ENCODE peak calls at places on chromosomes 13 and 19, in five cellular contexts. One of them, this sample, is unnamed.

GRCh38 chr19:39498262-39499081 is at the start of gene DLL3:
- DNase-seq in DND-41: peak
- DNase-seq in WTC11: peak
- DNase-seq in CD4-positive, alpha-beta T cell: no peak
- DNase-seq in heart right ventricle: no peak
- DNase-seq in this sample: peak

GRCh38 chr19:28727133-28727834 is 485.7 kb downstream of the UQCRFS1 start:
- DNase-seq in WTC11: peak
- DNase-seq in DND-41: no peak
- DNase-seq in heart right ventricle: peak
- DNase-seq in CD4-positive, alpha-beta T cell: peak
- DNase-seq in this sample: peak

GRCh38 chr19:405138-405965 is 3.6 kb downstream of the C2CD4C start:
- DNase-seq in WTC11: no peak
- DNase-seq in DND-41: no peak
- DNase-seq in heart right ventricle: no peak
- DNase-seq in CD4-positive, alpha-beta T cell: no peak
- DNase-seq in this sample: peak

GRCh38 chr13:35978607-35979316 is 152.4 kb downstream of the DCLK1 start:
- DNase-seq in WTC11: peak
- DNase-seq in DND-41: peak
- DNase-seq in heart right ventricle: no peak
- DNase-seq in CD4-positive, alpha-beta T cell: no peak
- DNase-seq in this sample: no peak

GRCh38 chr19:14112051-14112808 is 5.3 kb downstream of the PRKACA start:
- DNase-seq in CD4-positive, alpha-beta T cell: no peak
- DNase-seq in DND-41: no peak
- DNase-seq in heart right ventricle: peak
- DNase-seq in WTC11: no peak
- DNase-seq in this sample: no peak

GRCh38 chr19:45848922-45849321 is 14.0 kb downstream of the SYMPK start:
- DNase-seq in DND-41: no peak
- DNase-seq in CD4-positive, alpha-beta T cell: no peak
- DNase-seq in WTC11: no peak
- DNase-seq in heart right ventricle: no peak
- DNase-seq in this sample: no peak

GRCh38 chr13:94162289-94162688 is 317.2 kb downstream of the DCT start:
- DNase-seq in WTC11: no peak
- DNase-seq in heart right ventricle: peak
- DNase-seq in DND-41: no peak
- DNase-seq in CD4-positive, alpha-beta T cell: no peak
- DNase-seq in this sample: no peak

GRCh38 chr13:110541526-110541920 is 20.0 kb downstream of the RAB20 start:
- DNase-seq in heart right ventricle: no peak
- DNase-seq in CD4-positive, alpha-beta T cell: no peak
- DNase-seq in DND-41: no peak
- DNase-seq in WTC11: no peak
- DNase-seq in this sample: no peak

GRCh38 chr19:50008532-50008931 is 16.6 kb downstream of the VRK3 start:
- DNase-seq in CD4-positive, alpha-beta T cell: no peak
- DNase-seq in WTC11: peak
- DNase-seq in heart right ventricle: no peak
- DNase-seq in DND-41: no peak
- DNase-seq in this sample: peak

GRCh38 chr13:97369269-97369893 is 64.6 kb upstream of the RAP2A start:
- DNase-seq in WTC11: no peak
- DNase-seq in DND-41: peak
- DNase-seq in heart right ventricle: no peak
- DNase-seq in CD4-positive, alpha-beta T cell: no peak
- DNase-seq in this sample: no peak

DNA sequence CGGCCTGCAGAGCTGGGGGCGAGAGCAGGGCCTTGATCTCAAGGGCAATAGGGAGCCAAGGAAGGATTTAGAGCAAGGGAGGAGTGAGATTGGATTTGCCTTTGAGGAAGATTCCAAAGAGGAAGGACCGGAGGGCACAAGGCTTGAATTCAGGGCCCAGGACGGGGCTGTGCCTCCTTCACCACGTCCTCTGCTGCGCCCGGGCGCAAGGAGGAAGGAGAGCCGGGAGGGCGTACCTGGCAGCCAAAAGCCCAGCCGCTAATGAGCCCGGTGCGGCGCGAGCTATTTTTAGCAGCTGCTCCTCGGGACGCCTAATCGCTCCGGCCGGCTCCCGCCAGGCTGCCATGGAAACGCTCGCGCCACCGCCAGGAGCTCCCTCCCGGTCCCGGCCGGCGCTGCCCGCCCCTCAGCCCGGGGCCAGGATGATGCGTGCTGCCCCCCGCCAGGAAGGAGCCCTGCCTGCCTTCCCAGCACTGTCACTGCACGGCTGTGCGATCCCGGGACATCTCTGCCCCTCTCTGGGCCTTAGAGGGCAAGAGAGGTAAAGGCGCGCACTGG is 31.3 kb downstream of the TINCR start:
- DNase-seq in DND-41: no peak
- DNase-seq in CD4-positive, alpha-beta T cell: no peak
- DNase-seq in WTC11: peak
- DNase-seq in heart right ventricle: peak
- DNase-seq in this sample: peak
- TF ChIP-seq CTCF in DND-41: no peak
- TF ChIP-seq CTCF in CD4-positive, alpha-beta T cell: no peak
- TF ChIP-seq CTCF in WTC11: no peak
- TF ChIP-seq CTCF in heart right ventricle: no peak
- TF ChIP-seq CTCF in this sample: no peak

GRCh38 chr13:48542581-48543341 is 9.9 kb upstream of the RCBTB2 start:
- DNase-seq in WTC11: peak
- DNase-seq in DND-41: peak
- DNase-seq in CD4-positive, alpha-beta T cell: no peak
- DNase-seq in heart right ventricle: peak
- DNase-seq in this sample: peak
- TF ChIP-seq CTCF in WTC11: no peak
- TF ChIP-seq CTCF in DND-41: no peak
- TF ChIP-seq CTCF in CD4-positive, alpha-beta T cell: no peak
- TF ChIP-seq CTCF in heart right ventricle: no peak
- TF ChIP-seq CTCF in this sample: no peak

GRCh38 chr19:10724573-10725071 is 6.7 kb downstream of the DNM2 start:
- DNase-seq in WTC11: no peak
- DNase-seq in CD4-positive, alpha-beta T cell: no peak
- DNase-seq in heart right ventricle: no peak
- DNase-seq in DND-41: no peak
- DNase-seq in this sample: no peak
- TF ChIP-seq CTCF in WTC11: no peak
- TF ChIP-seq CTCF in CD4-positive, alpha-beta T cell: no peak
- TF ChIP-seq CTCF in heart right ventricle: no peak
- TF ChIP-seq CTCF in DND-41: no peak
- TF ChIP-seq CTCF in this sample: no peak

DNA sequence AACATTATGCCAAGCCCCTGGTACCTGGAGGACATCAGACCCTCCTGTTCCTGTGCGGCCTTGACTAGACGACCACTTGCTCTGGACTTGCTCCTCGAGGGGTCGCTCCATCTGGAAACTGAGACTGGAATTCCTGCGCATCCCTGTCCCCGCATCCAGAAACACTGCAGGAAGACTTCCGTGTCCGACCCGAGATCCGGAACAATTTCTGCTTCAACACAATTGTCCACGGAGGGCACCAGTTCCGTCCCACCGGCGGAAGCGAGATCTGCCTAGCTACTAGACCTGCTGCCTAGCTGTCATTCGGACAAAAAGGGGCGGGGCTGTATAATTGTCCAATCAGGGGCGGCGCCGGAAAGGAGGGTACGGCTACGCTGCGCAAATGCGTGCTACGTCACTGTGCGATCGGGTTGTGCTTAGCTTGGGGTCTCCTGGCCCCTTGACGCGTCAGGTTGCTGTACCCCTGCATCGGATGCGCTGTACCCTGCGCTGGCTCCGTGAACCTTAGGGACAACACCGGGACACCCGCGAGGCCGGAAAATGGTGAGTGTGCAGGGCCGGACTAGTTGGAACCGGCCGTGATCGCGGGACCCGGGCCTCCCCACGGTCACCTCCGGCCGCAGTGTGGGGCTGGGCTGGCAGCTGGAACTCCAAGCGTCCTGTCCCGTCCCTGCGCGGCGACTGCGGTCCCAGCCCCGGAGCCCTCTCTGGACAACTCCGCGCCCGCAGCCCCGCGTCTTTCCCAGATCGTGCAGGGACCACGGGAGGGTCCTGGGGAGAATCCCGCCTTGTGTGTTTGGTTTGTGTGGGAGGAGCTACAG is at the start of the genes ZNF490 and ZNF791:
- DNase-seq in heart right ventricle: peak
- DNase-seq in CD4-positive, alpha-beta T cell: peak
- DNase-seq in WTC11: peak
- DNase-seq in DND-41: peak
- DNase-seq in this sample: peak
- TF ChIP-seq CTCF in heart right ventricle: no peak
- TF ChIP-seq CTCF in CD4-positive, alpha-beta T cell: no peak
- TF ChIP-seq CTCF in WTC11: no peak
- TF ChIP-seq CTCF in DND-41: peak
- TF ChIP-seq CTCF in this sample: no peak

GRCh38 chr19:6481541-6482342 is at the start of gene DENND1C:
- DNase-seq in heart right ventricle: peak
- DNase-seq in CD4-positive, alpha-beta T cell: peak
- DNase-seq in WTC11: peak
- DNase-seq in DND-41: peak
- DNase-seq in this sample: peak
- TF ChIP-seq CTCF in heart right ventricle: no peak
- TF ChIP-seq CTCF in CD4-positive, alpha-beta T cell: no peak
- TF ChIP-seq CTCF in WTC11: peak
- TF ChIP-seq CTCF in DND-41: peak
- TF ChIP-seq CTCF in this sample: peak

GRCh38 chr19:53659292-53659691 is 27.5 kb downstream of the DPRX start:
- DNase-seq in CD4-positive, alpha-beta T cell: no peak
- DNase-seq in WTC11: peak
- DNase-seq in heart right ventricle: no peak
- DNase-seq in DND-41: peak
- DNase-seq in this sample: no peak
- TF ChIP-seq CTCF in CD4-positive, alpha-beta T cell: no peak
- TF ChIP-seq CTCF in WTC11: peak
- TF ChIP-seq CTCF in heart right ventricle: peak
- TF ChIP-seq CTCF in DND-41: peak
- TF ChIP-seq CTCF in this sample: no peak